ENCODE peak calls at places on chromosomes 3 and 15, in five cellular contexts. J is tibial nerve, O is progenitor cell of endocrine pancreas, W is epithelial cell of proximal tubule, L is heart right ventricle. U is an unnamed sample.

GRCh38 chr3:112097378-112097777 is 11.2 kb downstream of the C3orf52 start:
- DNase-seq in J (no peak), O (no peak), W (peak), L (no peak), U (peak)

GRCh38 chr15:72227192-72227586 is 3.8 kb downstream of the PKM start:
- DNase-seq in J (no peak), O (no peak), W (peak), L (no peak), U (peak)

GRCh38 chr3:133570937-133571320 is 2.6 kb upstream of the CDV3 start:
- DNase-seq in J (no peak), O (no peak), W (no peak), L (no peak), U (no peak)

GRCh38 chr3:37899101-37899707 is 37.5 kb downstream of the CTDSPL start:
- DNase-seq in J (no peak), O (no peak), W (no peak), L (no peak), U (no peak)

GRCh38 chr3:134327594-134327975 is 46.7 kb downstream of the AMOTL2 start:
- DNase-seq in J (no peak), O (no peak), W (no peak), L (no peak), U (peak)

GRCh38 chr15:82851331-82851850 is 42.0 kb downstream of the WHAMM start:
- DNase-seq in J (no peak), O (no peak), W (no peak), L (no peak), U (no peak)

GRCh38 chr3:36792342-36792741 is 28.0 kb upstream of the DCLK3 start:
- DNase-seq in J (no peak), O (peak), W (no peak), L (no peak), U (peak)

GRCh38 chr3:16455001-16455400 is 58.5 kb downstream of the RFTN1 start:
- DNase-seq in J (peak), O (no peak), W (no peak), L (no peak), U (no peak)

GRCh38 chr3:6989608-6990291 is 128.8 kb downstream of the GRM7 start:
- DNase-seq in J (no peak), O (no peak), W (no peak), L (no peak), U (no peak)

GRCh38 chr3:126476166-126476975 is 680 bp upstream of the ZXDC start:
- DNase-seq in J (peak), O (peak), W (no peak), L (peak), U (peak)

GRCh38 chr15:71804695-71805470 is 5.5 kb upstream of the NR2E3 start:
- DNase-seq in J (no peak), O (no peak), W (no peak), L (no peak), U (no peak)

GRCh38 chr3:188978772-188979171 is 193.0 kb upstream of the TPRG1 start:
- DNase-seq in J (peak), O (no peak), W (no peak), L (peak), U (no peak)

GRCh38 chr3:32817195-32817560 is 619 bp upstream of the TRIM71 start:
- DNase-seq in J (no peak), O (no peak), W (no peak), L (no peak), U (no peak)

GRCh38 chr3:196835081-196835480 is 32.6 kb upstream of the SENP5 start:
- DNase-seq in J (no peak), O (no peak), W (peak), L (no peak), U (no peak)

GRCh38 chr3:171801738-171802600 is 8.3 kb downstream of the PLD1 start:
- DNase-seq in J (no peak), O (no peak), W (peak), L (no peak), U (no peak)

GRCh38 chr3:133944641-133945441 is 49.2 kb upstream of the RAB6B start:
- DNase-seq in J (peak), O (no peak), W (peak), L (no peak), U (peak)

DNA sequence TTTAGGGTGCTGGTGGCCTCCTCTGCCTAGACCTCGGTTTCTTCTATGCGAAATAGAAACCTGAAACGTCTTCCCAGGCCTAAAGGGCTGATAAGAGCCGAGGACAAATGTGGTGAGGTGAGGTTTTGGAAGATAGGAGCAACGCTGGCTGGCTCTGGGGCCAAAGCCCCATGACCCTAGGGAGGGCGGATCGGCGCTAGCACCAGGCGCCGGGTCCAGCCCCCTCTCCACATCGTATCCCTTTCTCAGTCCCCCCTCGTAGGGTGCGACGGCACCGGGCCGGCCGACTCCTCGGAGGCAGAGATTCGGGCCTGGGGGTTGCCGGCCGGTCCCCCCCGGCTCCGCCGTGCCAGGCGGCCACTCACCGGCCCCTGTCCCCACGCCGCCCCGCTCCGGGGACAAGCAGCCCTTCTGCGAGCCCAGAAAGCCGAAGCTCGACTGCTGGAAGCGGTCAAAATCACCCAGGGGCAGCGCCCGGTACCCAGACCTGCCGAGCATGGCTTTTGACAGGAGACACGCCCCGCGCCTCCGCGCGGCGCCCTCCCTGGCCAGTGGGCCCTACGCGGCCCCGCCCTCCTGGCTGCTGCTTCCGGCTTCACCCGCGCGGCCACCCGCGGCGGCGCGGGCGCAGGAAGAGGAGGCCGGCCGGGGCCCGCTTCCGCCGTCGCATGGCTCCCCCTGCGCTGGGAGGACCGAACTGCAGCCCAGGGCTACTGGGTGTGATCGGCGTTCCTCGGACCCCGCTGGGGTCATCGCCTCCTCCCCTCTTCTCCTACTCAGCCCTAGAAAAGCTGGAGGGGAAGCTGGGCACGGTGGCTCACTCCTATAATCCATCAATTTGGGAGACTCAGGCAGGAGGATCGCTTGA is at the start of gene STOML1:
- DNase-seq in J (peak), O (peak), W (no peak), L (peak), U (peak)
- TF ChIP-seq CTCF in J (peak), O (peak), W (peak), L (peak), U (peak)

GRCh38 chr3:152713989-152714388 is 120.9 kb upstream of the P2RY1 start:
- DNase-seq in J (no peak), O (no peak), W (no peak), L (no peak), U (no peak)
- TF ChIP-seq CTCF in J (no peak), O (no peak), W (no peak), L (no peak), U (no peak)

GRCh38 chr3:39724233-39724846 is 85.1 kb upstream of the MYRIP start:
- DNase-seq in J (no peak), O (no peak), W (no peak), L (no peak), U (peak)
- TF ChIP-seq CTCF in J (peak), O (peak), W (peak), L (peak), U (no peak)

GRCh38 chr15:70763950-70764730 is 782 bp upstream of the UACA start:
- DNase-seq in J (no peak), O (no peak), W (no peak), L (no peak), U (peak)

GRCh38 chr15:70761046-70761445 is 2.3 kb downstream of the UACA start:
- DNase-seq in J (no peak), O (no peak), W (no peak), L (no peak), U (no peak)

GRCh38 chr15:70762469-70763119 is 764 bp downstream of the UACA start:
- DNase-seq in J (peak), O (peak), W (no peak), L (peak), U (peak)

GRCh38 chr15:70763120-70763949 is at the start of gene UACA:
- DNase-seq in J (peak), O (peak), W (no peak), L (peak), U (peak)

DNA sequence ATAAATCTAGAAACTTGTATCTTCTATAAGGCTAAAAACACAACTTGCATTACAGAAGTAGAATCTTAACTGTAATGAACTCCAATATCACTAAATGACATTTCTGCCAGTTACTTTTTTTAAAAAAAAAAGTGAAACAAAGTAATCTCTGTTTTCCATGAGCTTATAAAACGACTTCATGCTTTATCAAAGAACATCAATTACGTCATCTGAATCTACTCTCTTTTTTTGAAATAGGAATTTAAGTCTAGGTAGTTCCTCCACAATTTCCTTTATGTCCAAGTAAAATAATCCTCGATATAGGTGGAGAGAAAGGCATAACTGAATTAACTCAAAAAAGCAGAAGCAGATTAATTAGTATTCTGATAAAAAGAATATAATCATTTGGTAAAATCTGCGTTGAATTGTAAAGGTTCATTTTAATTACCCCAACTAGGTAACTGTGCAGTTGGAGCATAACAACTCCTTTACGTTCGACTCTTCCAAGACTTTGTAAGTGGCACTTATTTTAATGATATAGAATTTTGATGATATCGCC is 1.4 kb downstream of the UACA start:
- DNase-seq in J (no peak), O (no peak), W (no peak), L (no peak), U (no peak)
- TF ChIP-seq CTCF in J (no peak), O (no peak), W (no peak), L (no peak), U (no peak)

DNA sequence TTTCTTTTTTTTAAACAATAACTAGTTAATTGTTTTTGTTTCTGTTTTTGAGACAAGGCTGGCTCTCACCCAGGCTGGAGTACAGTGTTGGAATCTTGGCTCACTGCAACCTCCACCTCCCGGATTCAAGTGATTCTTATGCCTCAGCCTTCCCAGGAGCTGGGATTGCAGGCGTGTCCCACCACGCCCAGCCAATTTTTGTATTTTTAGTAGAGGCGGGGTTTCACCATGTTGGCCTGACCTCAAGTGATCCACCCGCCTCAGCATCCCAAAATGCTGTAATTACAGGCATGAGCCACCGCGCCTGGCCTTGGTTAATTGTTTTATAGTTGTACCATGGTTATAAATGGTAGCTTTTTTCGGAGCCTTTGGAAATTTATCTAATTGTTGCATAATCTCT is 72.3 kb downstream of the PIAS1 start:
- DNase-seq in J (no peak), O (no peak), W (no peak), L (peak), U (no peak)
- TF ChIP-seq CTCF in J (no peak), O (no peak), W (no peak), L (no peak), U (no peak)

GRCh38 chr15:39960411-39960810 is 26.5 kb downstream of the EIF2AK4 start:
- DNase-seq in J (peak), O (no peak), W (no peak), L (no peak), U (no peak)

GRCh38 chr15:39953521-39953920 is 19.6 kb downstream of the EIF2AK4 start:
- DNase-seq in J (no peak), O (no peak), W (no peak), L (no peak), U (no peak)

GRCh38 chr15:39959411-39959810 is 25.5 kb downstream of the EIF2AK4 start:
- DNase-seq in J (no peak), O (no peak), W (no peak), L (no peak), U (no peak)

GRCh38 chr15:39961051-39961450 is 27.1 kb downstream of the EIF2AK4 start:
- DNase-seq in J (no peak), O (no peak), W (no peak), L (no peak), U (no peak)

GRCh38 chr15:39957481-39957880 is 23.6 kb downstream of the EIF2AK4 start:
- DNase-seq in J (no peak), O (no peak), W (no peak), L (no peak), U (no peak)
- TF ChIP-seq CTCF in J (no peak), O (no peak), W (no peak), L (no peak), U (no peak)

U was measured in Calu3.